ENCODE peak calls at places on chromosome 10, in five cellular contexts. One of them, this sample, is unnamed. For H3K9me3, the result is how much of the 10 kb centered on the place peaks cover.

GRCh38 chr10:69960606-69961167 is 92.0 kb upstream of the MACROH2A2 start:
- DNase-seq in A549: no peak
- DNase-seq in GM23248: no peak
- DNase-seq in body of pancreas: no peak
- DNase-seq in right atrium auricular region: peak
- DNase-seq in this sample: no peak

GRCh38 chr10:46553238-46554049 is 3.0 kb downstream of the GPRIN2 start:
- DNase-seq in A549: no peak
- DNase-seq in body of pancreas: peak
- DNase-seq in GM23248: no peak
- DNase-seq in right atrium auricular region: peak
- DNase-seq in this sample: peak

GRCh38 chr10:72218756-72219155 is 2.7 kb upstream of the ASCC1 start:
- DNase-seq in right atrium auricular region: no peak
- DNase-seq in GM23248: no peak
- DNase-seq in A549: no peak
- DNase-seq in body of pancreas: no peak
- DNase-seq in this sample: no peak

GRCh38 chr10:30705086-30705624 is 75.6 kb upstream of the LYZL2 start:
- DNase-seq in A549: no peak
- DNase-seq in GM23248: no peak
- DNase-seq in body of pancreas: no peak
- DNase-seq in right atrium auricular region: no peak
- DNase-seq in this sample: no peak

GRCh38 chr10:17428616-17429097 is 25.7 kb downstream of the ST8SIA6 start:
- DNase-seq in A549: no peak
- DNase-seq in body of pancreas: no peak
- DNase-seq in right atrium auricular region: no peak
- DNase-seq in GM23248: no peak
- DNase-seq in this sample: peak

GRCh38 chr10:93363891-93364648 is 118.1 kb downstream of the MYOF start:
- DNase-seq in A549: no peak
- DNase-seq in body of pancreas: no peak
- DNase-seq in right atrium auricular region: peak
- DNase-seq in GM23248: no peak
- DNase-seq in this sample: no peak

GRCh38 chr10:79027147-79028055 is 41.4 kb upstream of the ZMIZ1 start:
- DNase-seq in GM23248: no peak
- DNase-seq in right atrium auricular region: no peak
- DNase-seq in A549: no peak
- DNase-seq in body of pancreas: peak
- DNase-seq in this sample: no peak

GRCh38 chr10:68155615-68156205 is 46.4 kb downstream of the MYPN start:
- DNase-seq in right atrium auricular region: no peak
- DNase-seq in body of pancreas: no peak
- DNase-seq in GM23248: peak
- DNase-seq in A549: no peak
- DNase-seq in this sample: no peak

GRCh38 chr10:4337581-4337980 is 488.4 kb upstream of the AKR1E2 start:
- DNase-seq in right atrium auricular region: no peak
- DNase-seq in A549: no peak
- DNase-seq in GM23248: no peak
- DNase-seq in body of pancreas: no peak
- DNase-seq in this sample: no peak

GRCh38 chr10:127216786-127217185 is 20.4 kb upstream of the INSYN2A start:
- DNase-seq in GM23248: peak
- DNase-seq in body of pancreas: no peak
- DNase-seq in right atrium auricular region: no peak
- DNase-seq in A549: no peak
- DNase-seq in this sample: no peak

GRCh38 chr10:116848032-116848911 is 1.0 kb upstream of the ENO4 start:
- DNase-seq in A549: no peak
- DNase-seq in body of pancreas: no peak
- DNase-seq in GM23248: peak
- DNase-seq in right atrium auricular region: no peak
- DNase-seq in this sample: peak

GRCh38 chr10:28822719-28823464 is 145.6 kb downstream of the BAMBI start:
- DNase-seq in A549: no peak
- DNase-seq in body of pancreas: no peak
- DNase-seq in right atrium auricular region: no peak
- DNase-seq in GM23248: no peak
- DNase-seq in this sample: no peak

GRCh38 chr10:129741978-129742741 is 221.9 kb downstream of the EBF3 start:
- DNase-seq in GM23248: no peak
- DNase-seq in body of pancreas: no peak
- DNase-seq in right atrium auricular region: no peak
- DNase-seq in A549: no peak
- DNase-seq in this sample: no peak

GRCh38 chr10:60958892-60959601 is 15.1 kb upstream of the RHOBTB1 start:
- DNase-seq in A549: no peak
- DNase-seq in GM23248: peak
- DNase-seq in right atrium auricular region: no peak
- DNase-seq in body of pancreas: no peak
- DNase-seq in this sample: no peak

GRCh38 chr10:59944339-59944935 is 38.1 kb upstream of the CCDC6 start:
- DNase-seq in body of pancreas: no peak
- DNase-seq in A549: no peak
- DNase-seq in right atrium auricular region: no peak
- DNase-seq in GM23248: no peak
- DNase-seq in this sample: no peak

GRCh38 chr10:5073659-5074058 is 20.6 kb upstream of the AKR1C3 start:
- DNase-seq in right atrium auricular region: no peak
- DNase-seq in A549: no peak
- DNase-seq in GM23248: no peak
- DNase-seq in body of pancreas: no peak
- DNase-seq in this sample: no peak

GRCh38 chr10:89079991-89080390 is 89.4 kb downstream of the FAS start:
- DNase-seq in right atrium auricular region: no peak
- DNase-seq in GM23248: peak
- DNase-seq in A549: no peak
- DNase-seq in body of pancreas: no peak
- DNase-seq in this sample: no peak

GRCh38 chr10:19801369-19801768 is 14.9 kb upstream of the PLXDC2 start:
- DNase-seq in body of pancreas: no peak
- DNase-seq in A549: no peak
- DNase-seq in GM23248: no peak
- DNase-seq in right atrium auricular region: no peak
- DNase-seq in this sample: no peak

GRCh38 chr10:71396714-71397339 is at the start of gene CDH23:
- DNase-seq in GM23248: peak
- DNase-seq in right atrium auricular region: peak
- DNase-seq in A549: peak
- DNase-seq in body of pancreas: peak
- DNase-seq in this sample: peak

GRCh38 chr10:124640538-124641231 is 103.5 kb downstream of the FAM53B start:
- DNase-seq in body of pancreas: no peak
- DNase-seq in GM23248: no peak
- DNase-seq in right atrium auricular region: no peak
- DNase-seq in A549: no peak
- DNase-seq in this sample: peak

GRCh38 chr10:46557319-46558140 is 1.1 kb upstream of the GPRIN2 start:
- DNase-seq in body of pancreas: peak
- DNase-seq in A549: no peak
- DNase-seq in GM23248: no peak
- DNase-seq in right atrium auricular region: no peak
- DNase-seq in this sample: peak

GRCh38 chr10:43305881-43306280 is 39.0 kb upstream of the RASGEF1A start:
- DNase-seq in right atrium auricular region: no peak
- DNase-seq in A549: peak
- DNase-seq in GM23248: peak
- DNase-seq in body of pancreas: no peak
- DNase-seq in this sample: no peak

GRCh38 chr10:95467162-95467599 is 94.0 kb downstream of the SORBS1 start:
- DNase-seq in body of pancreas: peak
- DNase-seq in GM23248: peak
- DNase-seq in right atrium auricular region: peak
- DNase-seq in A549: no peak
- DNase-seq in this sample: peak

GRCh38 chr10:72025400-72025799 is 61.2 kb downstream of the CHST3 start:
- DNase-seq in GM23248: no peak
- DNase-seq in A549: no peak
- DNase-seq in right atrium auricular region: no peak
- DNase-seq in body of pancreas: no peak
- DNase-seq in this sample: no peak

GRCh38 chr10:122126763-122127659 is 138.0 kb downstream of the TACC2 start:
- DNase-seq in body of pancreas: no peak
- DNase-seq in GM23248: peak
- DNase-seq in A549: peak
- DNase-seq in right atrium auricular region: no peak
- DNase-seq in this sample: no peak

GRCh38 chr10:6346621-6347020 is 143.9 kb downstream of the PFKFB3 start:
- DNase-seq in right atrium auricular region: no peak
- DNase-seq in GM23248: peak
- DNase-seq in body of pancreas: no peak
- DNase-seq in A549: no peak
- DNase-seq in this sample: no peak

GRCh38 chr10:101031796-101032636 is 982 bp downstream of the SFXN3 start:
- DNase-seq in body of pancreas: peak
- DNase-seq in right atrium auricular region: peak
- DNase-seq in GM23248: peak
- DNase-seq in A549: peak
- DNase-seq in this sample: peak

GRCh38 chr10:34235164-34235832 is 579.8 kb downstream of the PARD3 start:
- DNase-seq in GM23248: peak
- DNase-seq in body of pancreas: no peak
- DNase-seq in A549: no peak
- DNase-seq in right atrium auricular region: no peak
- DNase-seq in this sample: no peak

GRCh38 chr10:26746111-26746510 is 48.6 kb downstream of the PDSS1 start:
- DNase-seq in GM23248: peak
- DNase-seq in body of pancreas: no peak
- DNase-seq in right atrium auricular region: no peak
- DNase-seq in A549: no peak
- DNase-seq in this sample: no peak

GRCh38 chr10:70931168-70931805 is 42.9 kb upstream of the PCBD1 start:
- DNase-seq in body of pancreas: no peak
- DNase-seq in right atrium auricular region: no peak
- DNase-seq in A549: no peak
- DNase-seq in GM23248: peak
- DNase-seq in this sample: no peak

GRCh38 chr10:104054430-104054829 is 31.2 kb downstream of the COL17A1 start:
- DNase-seq in body of pancreas: no peak
- DNase-seq in right atrium auricular region: no peak
- DNase-seq in A549: peak
- DNase-seq in GM23248: peak
- DNase-seq in this sample: no peak

GRCh38 chr10:119786117-119786769 is 60.4 kb downstream of the INPP5F start:
- DNase-seq in GM23248: no peak
- DNase-seq in right atrium auricular region: no peak
- DNase-seq in body of pancreas: no peak
- DNase-seq in A549: no peak
- DNase-seq in this sample: no peak

GRCh38 chr10:88038268-88038667 is 174.8 kb downstream of the PTEN start:
- DNase-seq in body of pancreas: no peak
- DNase-seq in GM23248: peak
- DNase-seq in A549: peak
- DNase-seq in right atrium auricular region: no peak
- DNase-seq in this sample: no peak

GRCh38 chr10:23015021-23015707 is 80.2 kb upstream of the MSRB2 start:
- DNase-seq in right atrium auricular region: no peak
- DNase-seq in GM23248: no peak
- DNase-seq in body of pancreas: no peak
- DNase-seq in A549: no peak
- DNase-seq in this sample: no peak

GRCh38 chr10:21920633-21921032 is 82.9 kb downstream of the DNAJC1 start:
- DNase-seq in body of pancreas: no peak
- DNase-seq in A549: no peak
- DNase-seq in right atrium auricular region: no peak
- DNase-seq in GM23248: no peak
- DNase-seq in this sample: no peak
- H3K9me3 ChIP-seq in body of pancreas: under half
- H3K9me3 ChIP-seq in A549: under half
- H3K9me3 ChIP-seq in right atrium auricular region: under half
- H3K9me3 ChIP-seq in GM23248: under half
- H3K9me3 ChIP-seq in this sample: under half

DNA sequence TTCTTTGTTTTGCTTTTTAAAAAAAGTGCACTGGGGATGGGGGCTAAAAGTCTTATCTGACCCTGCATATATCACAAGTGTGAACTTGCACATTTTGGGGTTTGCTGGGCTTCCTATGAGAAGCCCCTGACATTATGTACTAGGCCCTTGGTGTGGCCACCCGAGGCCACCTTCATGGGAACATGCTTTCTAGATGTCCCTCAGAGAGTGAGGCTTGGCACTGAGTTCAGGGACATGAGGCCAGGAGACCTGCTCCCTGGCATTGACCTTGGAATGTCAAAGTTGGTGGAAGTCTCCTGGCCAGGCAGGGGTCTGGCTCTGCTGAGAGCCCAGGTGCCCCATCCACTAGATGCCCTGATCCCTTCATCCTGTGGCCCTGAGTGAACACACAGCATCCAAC is 536.2 kb downstream of the TCERG1L start:
- DNase-seq in right atrium auricular region: no peak
- DNase-seq in GM23248: no peak
- DNase-seq in A549: no peak
- DNase-seq in body of pancreas: peak
- DNase-seq in this sample: no peak
- H3K9me3 ChIP-seq in right atrium auricular region: under half
- H3K9me3 ChIP-seq in GM23248: under half
- H3K9me3 ChIP-seq in A549: under half
- H3K9me3 ChIP-seq in body of pancreas: under half
- H3K9me3 ChIP-seq in this sample: under half

GRCh38 chr10:37582237-37582636 is 275.2 kb downstream of the ZNF248 start:
- DNase-seq in GM23248: no peak
- DNase-seq in body of pancreas: no peak
- DNase-seq in right atrium auricular region: no peak
- DNase-seq in A549: no peak
- DNase-seq in this sample: no peak
- H3K9me3 ChIP-seq in GM23248: under half
- H3K9me3 ChIP-seq in body of pancreas: under half
- H3K9me3 ChIP-seq in right atrium auricular region: under half
- H3K9me3 ChIP-seq in A549: under half
- H3K9me3 ChIP-seq in this sample: under half

GRCh38 chr10:81082621-81083376 is 545.1 kb downstream of the SH2D4B start:
- DNase-seq in right atrium auricular region: no peak
- DNase-seq in GM23248: no peak
- DNase-seq in A549: no peak
- DNase-seq in body of pancreas: no peak
- DNase-seq in this sample: no peak

DNA sequence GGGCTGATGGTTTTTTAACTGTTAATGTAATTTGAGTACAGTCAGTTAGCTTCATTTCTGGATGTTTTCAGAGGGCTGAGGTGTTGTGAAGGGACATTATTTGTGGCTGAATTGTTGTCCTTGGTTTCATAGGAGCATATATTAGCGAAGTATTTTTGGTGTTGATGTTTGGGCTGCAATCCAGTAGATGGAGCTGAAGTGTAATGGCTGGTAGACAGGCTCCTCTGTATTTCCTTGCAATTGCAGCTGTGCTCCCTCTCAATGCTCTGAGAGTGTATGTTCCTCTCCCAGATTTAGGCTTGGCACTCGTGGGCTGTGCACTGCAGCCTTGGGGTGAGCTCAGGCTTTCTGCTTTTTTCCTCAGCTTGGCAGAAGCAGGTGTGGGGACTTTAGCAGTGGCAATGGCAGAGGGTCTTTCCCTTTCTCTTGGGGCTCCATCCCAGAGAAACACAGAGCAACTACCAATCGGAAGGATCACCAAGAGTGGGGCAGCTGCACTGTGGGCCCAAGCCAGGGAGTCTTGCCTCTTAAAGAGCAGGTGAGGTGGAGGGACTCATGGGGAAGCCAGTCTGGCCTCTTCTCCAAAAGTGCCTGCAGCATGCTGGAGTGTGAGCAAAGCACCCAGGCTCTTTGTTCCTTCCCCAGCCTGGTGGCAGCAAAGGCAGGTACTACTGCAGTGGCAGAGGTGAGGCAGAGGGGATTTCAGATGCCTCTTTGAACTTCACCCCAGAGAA is 544.4 kb downstream of the SH2D4B start:
- DNase-seq in right atrium auricular region: no peak
- DNase-seq in A549: peak
- DNase-seq in GM23248: no peak
- DNase-seq in body of pancreas: no peak
- DNase-seq in this sample: peak
- H3K9me3 ChIP-seq in right atrium auricular region: under half
- H3K9me3 ChIP-seq in A549: under half
- H3K9me3 ChIP-seq in GM23248: under half
- H3K9me3 ChIP-seq in body of pancreas: under half
- H3K9me3 ChIP-seq in this sample: under half